ENCODE peak calls at places on chromosomes 16 and 17, in nine cellular contexts. K is skeletal muscle cell, T is cardiac muscle cell, V is mucosa of descending colon, U is cardiac fibroblast, X is sigmoid colon, Z is GM12878, Q is gastrocnemius medialis, H is aorta. A is an unnamed sample.
A peak's percentile ranks its signal among the peaks of the same experiment; 100 is the strongest.

GRCh38 chr17:65455972-65456343 is 105.5 kb downstream of the AXIN2 start:
- DNase-seq in K (no peak), T (peak; percentile 57), Z (no peak), U (peak; percentile 64), H (no peak), V (peak; percentile 53), X (no peak), Q (peak; percentile 64), A (no peak)

GRCh38 chr16:6018848-6019489 is 921.4 kb upstream of the EEF2KMT start:
- DNase-seq in H (no peak), K (no peak), T (no peak), V (no peak), U (no peak), X (no peak), Z (no peak), Q (no peak), A (no peak)

GRCh38 chr16:49756971-49757743 is 98.8 kb downstream of the ZNF423 start:
- DNase-seq in V (no peak), X (no peak), K (no peak), H (no peak), Q (no peak), Z (no peak), U (peak; percentile 47), T (peak; percentile 62), A (no peak)

GRCh38 chr17:67386965-67387551 is 10.0 kb downstream of the PITPNC1 start:
- DNase-seq in K (no peak), X (no peak), Q (no peak), H (no peak), V (peak; percentile 80), Z (no peak), T (peak; percentile 62), U (peak; percentile 59), A (peak; percentile 42)

GRCh38 chr17:63497708-63498483 is 21.0 kb downstream of the ACE start:
- DNase-seq in X (no peak), U (no peak), K (no peak), H (no peak), T (peak; percentile 16), V (no peak), Z (no peak), Q (no peak), A (peak; percentile 53)

GRCh38 chr17:79252886-79253285 is 178.3 kb downstream of the ENGASE start:
- DNase-seq in U (no peak), K (no peak), Z (no peak), H (no peak), T (no peak), Q (no peak), X (no peak), V (no peak), A (no peak)

GRCh38 chr16:50195276-50195675 is 42.2 kb downstream of the TENT4B start:
- DNase-seq in T (peak; percentile 23), X (no peak), U (peak; percentile 35), V (no peak), Z (no peak), K (no peak), Q (no peak), H (no peak), A (no peak)

GRCh38 chr16:46688101-46688656 is 799 bp downstream of the VPS35 start:
- DNase-seq in T (peak; percentile 30), V (peak; percentile 63), K (no peak), Q (no peak), X (no peak), Z (no peak), U (peak; percentile 29), H (no peak), A (no peak)

GRCh38 chr17:5486206-5487124 is at the start of gene MIS12:
- DNase-seq in K (peak; percentile 98), Z (peak; percentile 94), X (peak; percentile 100), Q (peak; percentile 100), T (peak; percentile 99), H (peak; percentile 99), V (peak; percentile 98), U (peak; percentile 100), A (peak; percentile 98)

GRCh38 chr17:77660524-77660923 is 298.0 kb upstream of the TNRC6C start:
- DNase-seq in V (no peak), Z (no peak), K (no peak), T (no peak), U (no peak), H (no peak), Q (no peak), X (no peak), A (no peak)

GRCh38 chr17:32264140-32264799 is 1.4 kb upstream of the RHBDL3 start:
- DNase-seq in Z (no peak), U (no peak), V (no peak), H (no peak), K (no peak), X (no peak), T (no peak), Q (no peak), A (no peak)

GRCh38 chr17:74840989-74841666 is 18.6 kb downstream of the GRIN2C start:
- DNase-seq in Z (no peak), T (peak; percentile 64), U (peak; percentile 61), V (peak; percentile 40), K (no peak), X (peak; percentile 85), Q (peak; percentile 31), H (no peak), A (no peak)

GRCh38 chr17:41060052-41060604 is at the start of gene KRTAP2-3:
- DNase-seq in H (no peak), V (no peak), X (no peak), T (peak; percentile 52), Z (no peak), Q (no peak), K (peak; percentile 78), U (peak; percentile 43), A (no peak)

GRCh38 chr16:75550211-75550662 is 5.8 kb downstream of the TMEM231 start:
- DNase-seq in X (no peak), U (peak; percentile 43), Q (no peak), H (no peak), Z (peak; percentile 69), T (peak; percentile 38), K (no peak), V (peak; percentile 85), A (peak; percentile 35)

GRCh38 chr17:56752263-56752662 is 81.5 kb downstream of the C17orf67 start:
- DNase-seq in X (no peak), H (no peak), Z (no peak), T (no peak), Q (no peak), U (no peak), V (no peak), K (no peak), A (no peak)

GRCh38 chr17:70080541-70081347 is 5.7 kb downstream of the KCNJ16 start:
- DNase-seq in K (peak; percentile 29), Q (no peak), U (peak; percentile 46), H (no peak), X (no peak), V (no peak), Z (no peak), T (peak; percentile 70), A (no peak)

GRCh38 chr16:69166221-69166833 is 20.6 kb upstream of the SNTB2 start:
- DNase-seq in U (peak; percentile 26), V (no peak), Q (no peak), H (no peak), K (no peak), T (peak; percentile 33), X (peak; percentile 26), Z (no peak), A (no peak)

DNA sequence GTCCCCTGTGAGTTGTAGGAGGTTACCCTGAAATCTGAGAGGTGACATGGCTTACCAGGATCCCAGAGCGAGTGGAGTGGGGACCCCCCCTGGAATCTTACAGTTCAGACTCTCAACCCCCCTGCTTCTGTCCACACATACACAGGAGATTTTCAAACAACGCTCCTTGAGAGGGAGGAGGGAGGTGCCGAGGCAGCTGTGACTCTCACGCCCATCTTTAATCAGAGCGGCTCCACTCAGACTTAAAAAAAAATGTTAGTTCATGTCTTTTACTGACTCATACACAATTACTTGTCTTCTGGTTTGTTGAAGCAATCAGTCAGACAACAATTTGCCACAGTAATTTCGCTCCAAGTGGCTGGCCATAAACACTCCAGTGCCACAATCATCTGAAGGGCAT is 15.4 kb upstream of the TMEM220 start:
- DNase-seq in X (peak; percentile 61), T (peak; percentile 25), U (no peak), Z (no peak), Q (no peak), K (no peak), V (peak; percentile 23), H (no peak), A (no peak)
- H3K4me3 ChIP-seq in X (no peak overlapping the region), T (no peak overlapping the region), U (no peak overlapping the region), Z (no peak overlapping the region), Q (no peak overlapping the region), K (no peak overlapping the region), V (no peak overlapping the region), H (no peak overlapping the region), A (no peak overlapping the region)

GRCh38 chr17:42315402-42316156 is 27.3 kb downstream of the STAT5A start:
- DNase-seq in Z (peak; percentile 57), U (no peak), H (no peak), K (no peak), X (no peak), V (no peak), T (no peak), Q (no peak), A (peak; percentile 89)
- H3K4me3 ChIP-seq in Z (no peak overlapping the region), U (no peak overlapping the region), H (no peak overlapping the region), K (no peak overlapping the region), X (no peak overlapping the region), V (no peak overlapping the region), T (no peak overlapping the region), Q (no peak overlapping the region), A (peak overlapping the region; percentile 31)

DNA sequence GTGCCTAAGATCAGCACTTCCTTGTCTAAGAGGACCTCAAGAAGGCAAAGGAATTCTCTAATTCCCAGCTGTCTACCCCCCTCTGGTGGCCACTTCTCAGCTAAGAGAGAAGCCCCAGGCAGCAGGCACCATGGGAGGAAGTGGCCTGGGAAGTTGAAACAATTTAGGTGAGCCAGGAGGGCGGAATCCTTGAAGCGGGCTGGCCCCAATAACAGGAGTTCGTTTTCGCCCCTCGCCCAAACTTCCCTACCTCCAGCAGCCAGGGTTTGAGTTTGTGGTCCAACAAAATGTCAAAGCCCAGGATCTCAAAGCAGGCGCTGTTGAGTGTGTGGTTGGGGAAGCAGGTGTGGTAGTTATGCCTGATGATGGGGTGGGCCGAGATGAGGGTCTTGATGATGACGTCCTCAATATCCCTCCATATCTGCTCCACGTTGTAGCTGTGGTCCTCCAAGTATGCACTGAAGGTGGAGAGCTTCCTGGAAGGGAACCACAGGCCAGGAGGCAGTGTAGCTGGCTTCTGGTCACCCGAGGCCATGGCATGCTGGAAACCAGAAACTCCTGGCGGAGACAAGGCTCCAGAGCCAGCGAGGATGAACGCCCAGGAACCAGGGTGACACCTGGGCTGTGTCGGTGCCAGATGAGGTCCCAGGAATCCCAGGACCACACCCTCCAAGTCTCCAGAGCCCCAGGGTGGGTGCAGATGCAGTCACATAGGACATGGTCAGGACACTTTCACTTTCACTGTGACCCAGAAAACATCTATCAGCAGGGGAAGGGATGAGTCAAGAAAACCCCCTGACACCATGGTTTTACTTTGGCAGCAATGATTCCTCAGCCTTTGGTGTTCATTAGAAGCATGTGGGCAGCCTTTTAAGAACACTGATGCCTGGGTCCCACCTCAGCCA is 25.6 kb downstream of the TTLL6 start:
- DNase-seq in V (peak; percentile 99), Z (peak; percentile 57), H (peak; percentile 77), Q (peak; percentile 25), T (peak; percentile 88), X (peak; percentile 86), U (peak; percentile 89), K (no peak), A (no peak)
- H3K4me3 ChIP-seq in V (no peak overlapping the region), Z (no peak overlapping the region), H (no peak overlapping the region), Q (no peak overlapping the region), T (no peak overlapping the region), X (no peak overlapping the region), U (no peak overlapping the region), K (no peak overlapping the region), A (no peak overlapping the region)

DNA sequence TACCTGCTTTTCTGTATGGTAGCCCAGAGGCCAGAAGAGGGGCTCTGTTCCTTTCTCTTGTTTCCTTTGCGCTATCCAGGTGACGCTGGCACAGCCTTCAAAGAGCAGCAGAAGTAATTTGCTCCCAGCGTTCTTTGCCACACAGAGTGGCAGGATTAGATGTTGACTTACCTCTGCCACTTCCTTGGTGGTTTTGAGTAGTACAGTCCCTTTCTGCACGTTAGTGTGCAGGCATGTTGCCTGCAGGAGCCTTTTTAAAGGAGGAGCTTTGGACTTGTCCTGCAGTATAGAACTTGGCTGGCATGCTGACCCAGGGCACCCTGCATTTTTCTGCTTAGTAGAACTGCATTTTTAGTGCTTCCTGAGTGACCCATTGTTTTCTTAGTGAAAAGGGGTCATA is at the start of gene ABCC11:
- DNase-seq in X (no peak), Z (no peak), Q (no peak), V (no peak), T (no peak), U (no peak), K (no peak), H (no peak), A (peak; percentile 35)
- H3K4me3 ChIP-seq in X (no peak within 1 kb of the TSS), Z (peak within 1 kb of the TSS; percentile 92), Q (no peak within 1 kb of the TSS), V (no peak within 1 kb of the TSS), T (no peak within 1 kb of the TSS), U (no peak within 1 kb of the TSS), K (no peak within 1 kb of the TSS), H (no peak within 1 kb of the TSS), A (no peak within 1 kb of the TSS)

A was measured in Jurkat, Clone E6-1.